ENCODE peak calls at places on chromosomes 12 and 14, in five cellular contexts. One of them, this sample, is unnamed.

GRCh38 chr12:109259545-109259895 is 49.6 kb downstream of the FOXN4 start:
- DNase-seq in Ammon's horn: no peak
- DNase-seq in fibroblast of gingiva: no peak
- DNase-seq in choroid plexus epithelial cell: no peak
- DNase-seq in lung: no peak
- DNase-seq in this sample: no peak

GRCh38 chr12:57864811-57865751 is 18.6 kb upstream of the CTDSP2 start:
- DNase-seq in Ammon's horn: peak
- DNase-seq in fibroblast of gingiva: peak
- DNase-seq in choroid plexus epithelial cell: peak
- DNase-seq in lung: peak
- DNase-seq in this sample: peak

GRCh38 chr12:25692115-25693035 is 139.3 kb upstream of the LMNTD1 start:
- DNase-seq in Ammon's horn: peak
- DNase-seq in fibroblast of gingiva: peak
- DNase-seq in choroid plexus epithelial cell: peak
- DNase-seq in lung: no peak
- DNase-seq in this sample: no peak

GRCh38 chr12:42735869-42736361 is 146.4 kb upstream of the PRICKLE1 start:
- DNase-seq in Ammon's horn: peak
- DNase-seq in fibroblast of gingiva: no peak
- DNase-seq in choroid plexus epithelial cell: no peak
- DNase-seq in lung: no peak
- DNase-seq in this sample: no peak

GRCh38 chr12:14775652-14776020 is 27.6 kb downstream of the WBP11 start:
- DNase-seq in Ammon's horn: no peak
- DNase-seq in fibroblast of gingiva: no peak
- DNase-seq in choroid plexus epithelial cell: peak
- DNase-seq in lung: no peak
- DNase-seq in this sample: no peak

GRCh38 chr14:32201816-32202467 is at the start of gene RNU6-7:
- DNase-seq in Ammon's horn: peak
- DNase-seq in fibroblast of gingiva: no peak
- DNase-seq in choroid plexus epithelial cell: no peak
- DNase-seq in lung: no peak
- DNase-seq in this sample: peak

GRCh38 chr12:53499261-53500118 is at the start of gene MAP3K12:
- DNase-seq in Ammon's horn: peak
- DNase-seq in fibroblast of gingiva: peak
- DNase-seq in choroid plexus epithelial cell: peak
- DNase-seq in lung: peak
- DNase-seq in this sample: peak

GRCh38 chr12:67534671-67535070 is 113.9 kb upstream of the DYRK2 start:
- DNase-seq in Ammon's horn: no peak
- DNase-seq in fibroblast of gingiva: peak
- DNase-seq in choroid plexus epithelial cell: peak
- DNase-seq in lung: no peak
- DNase-seq in this sample: no peak

GRCh38 chr14:99263564-99264330 is 8.2 kb downstream of the BCL11B start:
- DNase-seq in Ammon's horn: no peak
- DNase-seq in fibroblast of gingiva: no peak
- DNase-seq in choroid plexus epithelial cell: no peak
- DNase-seq in lung: no peak
- DNase-seq in this sample: no peak

GRCh38 chr14:103551338-103551762 is 11.1 kb downstream of the BAG5 start:
- DNase-seq in Ammon's horn: peak
- DNase-seq in fibroblast of gingiva: peak
- DNase-seq in choroid plexus epithelial cell: peak
- DNase-seq in lung: no peak
- DNase-seq in this sample: no peak

GRCh38 chr12:28708918-28709371 is 440.1 kb upstream of the FAR2 start:
- DNase-seq in Ammon's horn: no peak
- DNase-seq in fibroblast of gingiva: peak
- DNase-seq in choroid plexus epithelial cell: peak
- DNase-seq in lung: no peak
- DNase-seq in this sample: no peak

GRCh38 chr14:20652996-20653975 is 11.8 kb upstream of the OR6S1 start:
- DNase-seq in Ammon's horn: peak
- DNase-seq in fibroblast of gingiva: peak
- DNase-seq in choroid plexus epithelial cell: peak
- DNase-seq in lung: no peak
- DNase-seq in this sample: no peak

GRCh38 chr14:99136047-99136400 is 136.0 kb downstream of the BCL11B start:
- DNase-seq in Ammon's horn: no peak
- DNase-seq in fibroblast of gingiva: no peak
- DNase-seq in choroid plexus epithelial cell: no peak
- DNase-seq in lung: peak
- DNase-seq in this sample: no peak

GRCh38 chr12:95733156-95733825 is 57.3 kb downstream of the NTN4 start:
- DNase-seq in Ammon's horn: no peak
- DNase-seq in fibroblast of gingiva: peak
- DNase-seq in choroid plexus epithelial cell: no peak
- DNase-seq in lung: no peak
- DNase-seq in this sample: no peak

GRCh38 chr12:105227879-105228278 is 8.1 kb downstream of the APPL2 start:
- DNase-seq in Ammon's horn: no peak
- DNase-seq in fibroblast of gingiva: no peak
- DNase-seq in choroid plexus epithelial cell: no peak
- DNase-seq in lung: no peak
- DNase-seq in this sample: no peak

GRCh38 chr12:15322164-15323054 is at the start of gene PTPRO:
- DNase-seq in Ammon's horn: peak
- DNase-seq in fibroblast of gingiva: peak
- DNase-seq in choroid plexus epithelial cell: peak
- DNase-seq in lung: no peak
- DNase-seq in this sample: no peak

This sample was measured in activated T-helper 9 cell treated with anti-CD3 and anti-CD28 coated beads, Interleukin-2, amount 50 U/mL, for 16 hours.